ENCODE peak calls at places on chromosomes 6 and 20, in seven cellular contexts. Z, I, N, S, T, Q and L are unnamed samples.

GRCh38 chr6:53813801-53814200 is 19.0 kb downstream of the LRRC1 start:
- DNase-seq in I (no peak), Z (no peak), Q (no peak), T (no peak), N (no peak), S (no peak), L (no peak)

GRCh38 chr20:12947691-12948090 is 61.1 kb upstream of the SPTLC3 start:
- DNase-seq in S (no peak), Q (no peak), T (peak), Z (no peak), N (no peak), I (no peak), L (no peak)

GRCh38 chr6:157520986-157521664 is 140.1 kb downstream of the ZDHHC14 start:
- DNase-seq in Z (no peak), S (no peak), Q (no peak), T (no peak), N (no peak), I (no peak), L (no peak)

GRCh38 chr6:31701666-31702420 is 1.3 kb downstream of the ABHD16A start:
- DNase-seq in Q (no peak), I (no peak), T (no peak), N (no peak), S (peak), Z (peak), L (no peak)

GRCh38 chr6:155850408-155850841 is 394.8 kb upstream of the NOX3 start:
- DNase-seq in Z (no peak), Q (peak), N (no peak), I (no peak), S (no peak), T (peak), L (no peak)

GRCh38 chr20:16761305-16761829 is 13.2 kb downstream of the OTOR start:
- DNase-seq in Z (peak), Q (peak), S (no peak), N (peak), T (peak), I (peak), L (peak)

GRCh38 chr6:41025966-41026365 is 13.1 kb downstream of the UNC5CL start:
- DNase-seq in N (no peak), I (no peak), Q (no peak), S (no peak), T (no peak), Z (no peak), L (no peak)

GRCh38 chr6:156949376-156949775 is 172.2 kb downstream of the ARID1B start:
- DNase-seq in S (no peak), I (peak), Z (peak), Q (no peak), N (no peak), T (peak), L (no peak)

GRCh38 chr20:13857961-13858360 is 73.1 kb downstream of the NDUFAF5 start:
- DNase-seq in T (no peak), S (no peak), N (no peak), I (no peak), Q (no peak), Z (no peak), L (no peak)

GRCh38 chr6:26401987-26402658 is at the start of gene BTN3A1:
- DNase-seq in Q (no peak), I (peak), Z (peak), S (peak), N (peak), T (peak), L (peak)

GRCh38 chr6:149271348-149272340 is 45.9 kb upstream of the TAB2 start:
- DNase-seq in Q (no peak), Z (no peak), T (no peak), N (no peak), I (peak), S (no peak), L (no peak)

GRCh38 chr6:52532457-52532856 is 44.4 kb downstream of the TRAM2 start:
- DNase-seq in T (no peak), Z (no peak), I (no peak), Q (no peak), N (no peak), S (no peak), L (no peak)

GRCh38 chr6:166660157-166660686 is 33.2 kb upstream of the RPS6KA2 start:
- DNase-seq in Z (no peak), T (no peak), I (no peak), Q (no peak), N (no peak), S (no peak), L (peak)

GRCh38 chr6:17120019-17120418 is 18.2 kb downstream of the STMND1 start:
- DNase-seq in N (no peak), T (no peak), Z (no peak), S (no peak), I (no peak), Q (no peak), L (no peak)

GRCh38 chr20:35135867-35136586 is 11.1 kb downstream of the EDEM2 start:
- DNase-seq in Q (no peak), Z (peak), N (no peak), I (no peak), S (peak), T (peak), L (no peak)

GRCh38 chr20:62434098-62434497 is 6.8 kb upstream of the RBBP8NL start:
- DNase-seq in Z (no peak), N (no peak), S (peak), T (no peak), Q (no peak), I (no peak), L (peak)

GRCh38 chr20:32823078-32823477 is 3.3 kb downstream of the MAPRE1 start:
- DNase-seq in T (peak), Z (no peak), N (no peak), I (peak), Q (peak), S (no peak), L (no peak)

GRCh38 chr20:60037120-60037499 is 78.9 kb downstream of the CDH26 start:
- DNase-seq in Q (no peak), S (no peak), T (peak), Z (no peak), N (no peak), I (peak), L (no peak)

GRCh38 chr6:135202821-135203220 is 21.7 kb downstream of the MYB start:
- DNase-seq in N (no peak), S (no peak), T (no peak), Z (no peak), Q (no peak), I (no peak), L (no peak)

GRCh38 chr6:109458774-109459531 is 3.4 kb upstream of the MICAL1 start:
- DNase-seq in Q (no peak), N (no peak), T (peak), S (no peak), I (no peak), Z (no peak), L (no peak)

GRCh38 chr20:41622584-41622983 is 4.4 kb upstream of the CHD6 start:
- DNase-seq in Z (no peak), T (no peak), Q (no peak), S (no peak), N (no peak), I (no peak), L (no peak)

DNA sequence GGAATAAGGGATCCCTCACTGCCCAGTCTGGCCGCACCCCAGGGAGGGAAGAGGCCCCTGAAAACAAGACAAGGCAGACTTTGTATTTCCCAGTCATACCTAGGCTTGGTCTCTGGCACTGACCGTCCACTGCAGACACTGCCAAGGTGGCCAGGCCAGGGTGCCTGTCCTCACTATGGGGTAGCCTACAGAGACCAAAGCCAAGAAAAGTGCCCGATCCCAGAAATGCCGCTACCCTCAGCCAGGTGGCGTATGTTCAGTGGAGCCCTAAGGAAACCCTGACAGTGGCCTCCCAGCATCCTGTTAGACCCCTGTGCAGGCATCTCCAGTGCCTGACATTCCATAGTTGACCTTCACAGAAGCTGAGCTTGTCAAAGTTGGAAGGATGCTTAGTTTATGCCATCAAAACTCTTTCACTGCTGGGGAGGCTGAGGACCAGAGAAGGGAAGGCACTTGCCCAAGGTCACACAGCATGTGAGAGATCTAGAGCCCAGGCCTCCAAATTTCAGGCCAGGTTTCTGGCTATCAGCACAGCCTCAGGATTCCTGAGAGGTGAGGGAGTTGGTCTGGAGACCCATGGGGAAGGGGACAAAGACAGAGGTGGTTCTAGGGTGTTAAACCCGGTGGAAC is 2.5 kb downstream of the SCRT2 start:
- DNase-seq in Z (no peak), I (peak), Q (no peak), N (no peak), T (no peak), S (no peak), L (no peak)
- H3K4me3 ChIP-seq in Z (no peak), I (no peak), Q (no peak), N (no peak), T (no peak), S (no peak), L (no peak)

DNA sequence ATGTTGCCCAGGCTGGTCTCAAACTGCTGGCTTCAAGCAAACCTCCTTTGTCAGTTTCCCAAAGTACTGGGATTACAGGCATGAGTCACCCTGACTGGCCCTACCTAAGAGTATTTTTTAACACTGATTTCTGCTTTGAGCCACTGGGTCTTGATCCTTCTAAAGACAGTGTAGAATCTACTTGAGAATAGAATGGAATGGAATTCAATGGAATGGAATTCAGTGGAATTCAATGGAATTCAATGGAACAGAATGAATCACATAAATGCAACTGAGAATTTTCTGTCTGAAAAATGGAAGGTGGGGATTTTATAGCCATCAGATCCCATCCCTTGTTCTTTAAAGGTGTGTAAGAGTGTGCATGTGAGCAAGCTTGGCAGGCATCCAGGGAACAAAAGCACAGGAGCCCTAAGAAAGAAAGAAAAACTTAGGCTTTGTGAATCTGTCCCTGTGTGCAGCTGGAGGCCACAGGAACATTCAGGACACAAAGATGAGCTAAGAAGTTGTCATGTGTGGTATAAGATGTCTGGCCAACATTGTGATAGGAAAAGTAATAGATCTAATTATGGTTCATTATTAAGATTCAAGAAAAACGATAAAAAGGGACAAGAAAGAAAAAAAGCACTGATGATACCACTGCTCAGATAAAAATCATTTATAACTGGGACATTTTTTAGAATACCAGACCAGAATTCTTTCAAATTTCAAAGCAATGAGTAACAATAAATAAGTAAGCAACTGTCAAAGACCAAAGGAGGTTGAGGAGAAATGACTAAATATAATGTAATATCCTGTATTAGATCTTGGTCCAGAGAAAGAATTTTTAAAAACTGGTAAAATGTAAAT is 681.0 kb upstream of the GJE1 start:
- DNase-seq in T (peak), Z (no peak), S (no peak), I (peak), Q (peak), N (peak), L (no peak)
- H3K4me3 ChIP-seq in T (no peak), Z (no peak), S (no peak), I (no peak), Q (no peak), N (no peak), L (no peak)

DNA sequence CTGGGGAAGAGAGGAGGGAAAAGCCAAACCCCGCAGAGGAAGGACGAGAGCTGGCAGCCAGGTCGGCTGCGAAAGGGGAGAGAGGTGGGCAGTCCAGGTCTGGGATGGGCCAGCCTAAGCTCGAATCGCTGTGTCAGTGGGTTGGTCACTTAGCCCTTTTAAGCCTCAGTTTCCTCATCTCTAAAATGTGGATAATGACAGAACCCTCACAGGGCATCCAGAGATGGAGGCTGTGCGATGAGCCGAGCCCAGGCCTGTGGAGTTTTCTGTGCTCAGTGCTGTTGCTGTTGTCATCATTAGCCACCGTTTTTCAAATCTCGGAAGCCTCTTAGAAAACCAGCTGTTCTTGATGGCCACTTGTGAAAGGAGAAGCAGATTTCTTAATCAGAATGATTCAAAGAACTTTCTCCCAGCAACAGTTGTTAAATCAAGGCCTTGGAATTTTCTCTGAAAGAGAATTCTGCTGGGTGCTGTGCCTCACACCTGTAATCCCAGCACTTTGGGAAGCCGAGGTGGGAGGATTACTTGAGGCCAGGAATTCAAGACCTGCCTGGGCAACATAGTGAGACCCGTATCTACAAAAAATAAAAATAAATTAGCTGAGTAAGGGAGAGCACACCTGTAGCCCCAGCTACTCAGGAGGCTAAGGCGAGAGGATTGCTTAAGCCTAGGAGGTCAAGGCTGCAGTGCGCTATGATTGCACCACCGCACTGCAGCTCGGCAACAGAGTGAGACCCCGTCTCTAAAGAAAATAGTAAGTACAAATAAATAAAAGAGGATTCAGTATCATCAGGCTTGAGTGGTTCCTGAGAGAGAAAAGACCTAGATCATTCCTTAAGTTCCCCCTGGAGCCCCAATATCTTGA is 46.3 kb upstream of the ENTPD6 start:
- DNase-seq in Q (no peak), S (no peak), T (no peak), Z (no peak), N (no peak), I (no peak), L (no peak)
- H3K4me3 ChIP-seq in Q (peak), S (peak), T (no peak), Z (peak), N (no peak), I (no peak), L (no peak)

GRCh38 chr20:57450419-57450818 is 59.2 kb downstream of the RBM38 start:
- DNase-seq in Z (peak), N (no peak), T (no peak), Q (no peak), S (peak), I (no peak), L (no peak)

GRCh38 chr20:57449398-57450354 is 58.5 kb downstream of the RBM38 start:
- DNase-seq in N (no peak), I (no peak), Z (no peak), T (no peak), S (no peak), Q (no peak), L (no peak)

GRCh38 chr20:57451356-57451755 is 60.2 kb downstream of the RBM38 start:
- DNase-seq in Z (no peak), S (no peak), N (no peak), I (no peak), Q (no peak), T (no peak), L (no peak)

GRCh38 chr20:57451759-57452661 is 60.8 kb downstream of the RBM38 start:
- DNase-seq in N (no peak), Z (peak), T (no peak), Q (no peak), I (no peak), S (no peak), L (no peak)

DNA sequence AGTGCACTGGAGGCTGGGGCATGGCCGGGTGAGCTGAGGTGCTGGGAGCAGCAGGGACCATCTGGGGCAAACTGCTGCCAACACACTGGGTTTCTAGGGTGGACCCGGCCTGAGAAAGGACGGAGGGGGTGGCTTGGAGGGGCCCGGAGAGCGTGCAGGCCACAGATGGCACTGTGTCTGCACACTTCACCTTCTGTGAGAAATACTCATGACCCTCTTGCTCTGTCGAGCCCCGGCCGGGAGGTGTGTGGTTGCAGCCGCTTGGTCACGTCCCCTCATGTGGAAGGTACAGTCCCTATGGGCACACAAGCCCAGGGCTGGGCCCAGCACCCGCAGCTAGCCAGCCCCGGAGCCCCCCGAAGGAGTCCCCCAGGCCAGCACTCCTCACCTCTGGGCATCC is 59.7 kb downstream of the RBM38 start:
- DNase-seq in Q (no peak), T (no peak), S (no peak), N (no peak), Z (no peak), I (no peak), L (no peak)
- H3K4me3 ChIP-seq in Q (no peak), T (no peak), S (no peak), N (no peak), Z (no peak), I (no peak), L (no peak)

GRCh38 chr6:36729169-36729549 is 31.5 kb downstream of the RAB44 start:
- DNase-seq in T (no peak), Q (no peak), Z (no peak), N (no peak), I (no peak), S (no peak), L (no peak)
- H3K4me3 ChIP-seq in T (no peak), Q (no peak), Z (no peak), N (no peak), I (no peak), S (no peak), L (no peak)

GRCh38 chr20:3156811-3157619 is 2.6 kb downstream of the FASTKD5 start:
- DNase-seq in N (no peak), Z (no peak), I (no peak), Q (no peak), S (no peak), T (peak), L (no peak)

GRCh38 chr20:3160418-3160817 is 753 bp upstream of the FASTKD5 start:
- DNase-seq in N (no peak), Z (no peak), I (no peak), T (no peak), Q (no peak), S (no peak), L (no peak)

GRCh38 chr20:3161316-3162079 is 1.8 kb upstream of the FASTKD5 start:
- DNase-seq in N (no peak), Z (no peak), T (no peak), Q (no peak), S (no peak), I (peak), L (no peak)

GRCh38 chr20:3158968-3159431 is 665 bp downstream of the FASTKD5 start:
- DNase-seq in N (no peak), T (peak), Z (no peak), Q (no peak), I (peak), S (no peak), L (no peak)

GRCh38 chr20:3157817-3158216 is 1.8 kb downstream of the FASTKD5 start:
- DNase-seq in S (no peak), N (no peak), T (no peak), Z (no peak), I (no peak), Q (no peak), L (no peak)
- H3K4me3 ChIP-seq in S (peak), N (peak), T (peak), Z (no peak), I (no peak), Q (no peak), L (no peak)